ENCODE peak calls at places on chromosomes 5 and 9, in six cellular contexts. I is H9, O is mesenchymal stem cell, Z is H1, Y is IMR-90, M is mesendoderm. K is an unnamed sample.
A peak's percentile ranks its signal among the peaks of the same experiment; 100 is the strongest.

GRCh38 chr9:79765466-79765865 is 193.7 kb downstream of the TLE4 start:
- DNase-seq in I (no peak), Z (no peak), M (peak; percentile 19), Y (no peak), O (no peak), K (no peak)

GRCh38 chr5:97022898-97023297 is 87.0 kb downstream of the LNPEP start:
- DNase-seq in O (no peak), M (no peak), Y (no peak), I (no peak), Z (no peak), K (no peak)

GRCh38 chr5:132823481-132824050 is 6.9 kb downstream of the SHROOM1 start:
- DNase-seq in I (no peak), M (no peak), O (no peak), Y (no peak), Z (no peak), K (no peak)

GRCh38 chr5:126137771-126138474 is 285.3 kb upstream of the GRAMD2B start:
- DNase-seq in Y (no peak), I (no peak), M (no peak), Z (no peak), O (no peak), K (no peak)

GRCh38 chr9:38439916-38440301 is 15.7 kb upstream of the IGFBPL1 start:
- DNase-seq in O (no peak), I (no peak), M (no peak), Y (no peak), Z (no peak), K (no peak)

GRCh38 chr5:35046754-35047153 is 995 bp downstream of the AGXT2 start:
- DNase-seq in Z (no peak), M (no peak), I (no peak), Y (peak; percentile 99), O (peak; percentile 87), K (no peak)

GRCh38 chr5:163079618-163080017 is 357.8 kb upstream of the CCNG1 start:
- DNase-seq in I (no peak), M (peak; percentile 11), Y (no peak), Z (no peak), O (no peak), K (no peak)

GRCh38 chr9:14348241-14349140 is 34.5 kb upstream of the NFIB start:
- DNase-seq in M (peak; percentile 59), I (peak; percentile 49), Y (no peak), Z (no peak), O (peak; percentile 46), K (peak; percentile 48)

GRCh38 chr9:81479573-81479972 is 209.8 kb downstream of the TLE1 start:
- DNase-seq in Z (no peak), I (no peak), M (no peak), Y (no peak), O (no peak), K (no peak)

GRCh38 chr9:19720374-19720773 is 68.5 kb downstream of the SLC24A2 start:
- DNase-seq in Y (peak; percentile 39), I (no peak), M (peak; percentile 51), Z (no peak), O (peak; percentile 55), K (peak; percentile 73)

GRCh38 chr5:127562252-127562651 is 44.8 kb downstream of the PRRC1 start:
- DNase-seq in I (peak; percentile 49), O (peak; percentile 43), Z (no peak), Y (no peak), M (peak; percentile 80), K (peak; percentile 8)

GRCh38 chr5:64417390-64417789 is 88.4 kb upstream of the RGS7BP start:
- DNase-seq in I (peak; percentile 60), Y (no peak), Z (no peak), O (no peak), M (peak; percentile 48), K (no peak)

GRCh38 chr9:129898205-129898604 is 62.9 kb downstream of the USP20 start:
- DNase-seq in Z (no peak), M (peak; percentile 78), I (no peak), Y (no peak), O (peak; percentile 31), K (no peak)

GRCh38 chr5:107486489-107486888 is 184.2 kb downstream of the EFNA5 start:
- DNase-seq in M (no peak), Y (peak; percentile 59), O (peak; percentile 80), Z (no peak), I (no peak), K (no peak)

GRCh38 chr5:181028032-181028819 is 11.8 kb upstream of the BTNL9 start:
- DNase-seq in Y (no peak), M (peak; percentile 84), O (no peak), Z (peak; percentile 49), I (peak; percentile 93), K (no peak)

GRCh38 chr9:89544280-89544664 is 46.4 kb upstream of the SEMA4D start:
- DNase-seq in I (peak; percentile 54), Y (no peak), O (no peak), M (no peak), Z (no peak), K (no peak)

GRCh38 chr9:89541798-89542197 is 43.9 kb upstream of the SEMA4D start:
- DNase-seq in Y (no peak), O (no peak), Z (no peak), M (no peak), I (no peak), K (no peak)

GRCh38 chr9:89542461-89543021 is 44.6 kb upstream of the SEMA4D start:
- DNase-seq in M (no peak), O (no peak), Y (no peak), I (no peak), Z (no peak), K (no peak)

GRCh38 chr9:89543621-89544279 is 45.8 kb upstream of the SEMA4D start:
- DNase-seq in Z (no peak), Y (no peak), I (no peak), M (no peak), O (no peak), K (no peak)

DNA sequence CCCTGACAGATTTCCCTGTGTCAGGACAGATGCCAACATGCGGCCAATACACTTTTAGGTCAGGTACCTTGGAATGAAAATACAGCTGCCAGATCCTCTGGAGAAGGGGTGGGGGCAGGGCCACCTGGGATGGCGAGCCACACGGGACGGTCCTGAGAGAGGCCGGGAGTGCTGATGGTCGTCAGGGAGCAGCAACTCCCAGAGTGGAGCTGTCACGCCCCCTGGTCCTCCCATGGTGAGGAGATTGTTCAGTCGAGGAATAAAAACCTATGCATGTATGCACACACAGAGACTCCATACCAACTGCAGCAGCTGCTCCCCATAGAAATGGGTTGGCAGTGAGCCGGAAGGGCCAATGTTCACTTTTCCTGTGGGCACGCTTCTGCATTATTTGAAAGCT is 45.1 kb upstream of the SEMA4D start:
- DNase-seq in O (no peak), I (no peak), M (no peak), Z (no peak), Y (no peak), K (no peak)
- H2BK15ac ChIP-seq in O (no peak overlapping the region), I (no peak overlapping the region), M (no peak overlapping the region), Z (no peak overlapping the region), Y (no peak overlapping the region), K (no peak overlapping the region)

GRCh38 chr9:87498816-87499454 is 1.3 kb downstream of the DAPK1 start:
- DNase-seq in O (no peak), I (peak; percentile 32), Y (no peak), M (no peak), Z (no peak), K (peak; percentile 9)

GRCh38 chr9:87498046-87498815 is 564 bp downstream of the DAPK1 start:
- DNase-seq in M (peak; percentile 88), O (peak; percentile 53), Y (no peak), I (peak; percentile 58), Z (no peak), K (peak; percentile 66)

GRCh38 chr9:87497604-87498045 is at the start of gene DAPK1:
- DNase-seq in O (peak; percentile 43), Z (no peak), I (peak; percentile 83), Y (no peak), M (peak; percentile 93), K (peak; percentile 72)

GRCh38 chr9:87494970-87495471 is 2.6 kb upstream of the DAPK1 start:
- DNase-seq in I (no peak), Z (no peak), M (no peak), Y (no peak), O (no peak), K (no peak)

GRCh38 chr9:87497080-87497603 is 525 bp upstream of the DAPK1 start:
- DNase-seq in Z (no peak), Y (no peak), O (no peak), I (peak; percentile 35), M (no peak), K (no peak)
- H4K8ac ChIP-seq in Z (no peak overlapping the region), Y (no peak overlapping the region), O (no peak overlapping the region), I (no peak overlapping the region), M (no peak overlapping the region), K (no peak overlapping the region)

GRCh38 chr5:109700516-109701174 is 10.9 kb downstream of the MAN2A1 start:
- DNase-seq in I (no peak), Y (no peak), M (no peak), O (no peak), Z (no peak), K (no peak)

GRCh38 chr5:109701779-109702178 is 12.1 kb downstream of the MAN2A1 start:
- DNase-seq in I (no peak), Y (peak; percentile 14), Z (no peak), O (peak; percentile 24), M (no peak), K (no peak)

GRCh38 chr5:109703165-109703564 is 13.4 kb downstream of the MAN2A1 start:
- DNase-seq in O (no peak), Y (no peak), M (no peak), Z (no peak), I (no peak), K (no peak)

GRCh38 chr5:109703827-109704226 is 14.1 kb downstream of the MAN2A1 start:
- DNase-seq in M (no peak), I (no peak), Y (peak; percentile 22), Z (no peak), O (no peak), K (no peak)

DNA sequence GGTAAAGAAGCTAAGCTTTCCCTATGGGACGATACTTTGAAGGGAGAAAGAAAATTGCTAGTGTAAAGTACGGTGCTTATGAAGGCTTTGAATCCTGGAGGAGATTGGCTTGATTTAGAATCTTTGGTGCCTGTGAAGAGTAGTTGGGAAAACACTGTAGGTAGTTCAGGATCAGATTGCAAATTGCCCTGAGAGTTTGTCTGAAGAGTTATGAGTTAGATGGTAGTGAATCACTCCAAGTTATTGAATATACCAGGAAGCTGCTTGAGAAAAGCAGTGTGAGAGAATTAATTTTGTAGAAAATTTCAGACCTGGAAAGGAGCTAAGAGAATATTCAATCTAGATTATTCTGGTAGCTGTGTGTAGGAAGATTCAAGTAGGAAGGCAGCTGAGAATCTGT is 11.5 kb downstream of the MAN2A1 start:
- DNase-seq in O (no peak), Y (peak; percentile 45), M (no peak), I (no peak), Z (no peak), K (no peak)
- H2BK15ac ChIP-seq in O (no peak overlapping the region), Y (no peak overlapping the region), M (no peak overlapping the region), I (no peak overlapping the region), Z (no peak overlapping the region), K (no peak overlapping the region)

GRCh38 chr9:12680757-12681156 is 12.4 kb upstream of the TYRP1 start:
- DNase-seq in O (no peak), Z (no peak), Y (no peak), I (no peak), M (peak; percentile 13), K (no peak)

GRCh38 chr9:12680341-12680740 is 12.8 kb upstream of the TYRP1 start:
- DNase-seq in O (no peak), Y (peak; percentile 55), M (peak; percentile 74), I (no peak), Z (no peak), K (no peak)

DNA sequence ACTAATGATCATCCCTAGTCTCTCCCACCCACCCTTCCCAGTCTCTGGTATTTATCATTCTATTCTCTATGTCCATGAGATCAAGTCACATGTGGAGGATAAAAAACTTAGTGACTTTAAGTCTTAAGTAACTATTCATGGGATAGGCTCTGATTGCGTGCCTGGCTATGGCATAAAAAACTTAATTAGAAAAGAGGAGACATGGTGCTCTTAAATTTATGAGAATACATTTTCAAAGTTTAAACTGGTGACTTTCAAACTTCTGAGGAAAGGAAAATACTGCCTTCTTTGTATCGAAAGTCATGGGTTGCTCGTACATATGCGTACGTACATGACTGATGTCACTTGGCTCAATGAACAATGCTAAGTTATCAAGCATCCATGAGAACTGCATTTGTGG is 18.2 kb upstream of the TYRP1 start:
- DNase-seq in Y (no peak), Z (no peak), I (no peak), O (no peak), M (no peak), K (no peak)
- H4K8ac ChIP-seq in Y (no peak overlapping the region), Z (no peak overlapping the region), I (no peak overlapping the region), O (no peak overlapping the region), M (no peak overlapping the region), K (no peak overlapping the region)

K was measured in neuronal stem cell.